ENCODE peak calls at places on chromosomes 4 and X, in four cellular contexts. Y is caudate nucleus, B is psoas muscle, H is heart left ventricle. T is an unnamed sample.

GRCh38 chr4:85222561-85222960 is 252.4 kb upstream of the ARHGAP24 start:
- DNase-seq in Y (no peak), B (no peak), H (no peak), T (no peak)

GRCh38 chr4:107794001-107794400 is 30.7 kb upstream of the SGMS2 start:
- DNase-seq in Y (no peak), B (no peak), H (no peak), T (no peak)

GRCh38 chrX:67585401-67585800 is 41.6 kb downstream of the AR start:
- DNase-seq in Y (no peak), B (no peak), H (no peak), T (no peak)

GRCh38 chrX:85244411-85245210 is 820 bp downstream of the ZNF711 start:
- DNase-seq in Y (peak), B (no peak), H (no peak), T (no peak)

GRCh38 chrX:151082077-151082948 is 94.1 kb upstream of the GPR50 start:
- DNase-seq in Y (peak), B (peak), H (peak), T (peak)

GRCh38 chr4:182862921-182863320 is 54.3 kb downstream of the DCTD start:
- DNase-seq in Y (no peak), B (no peak), H (no peak), T (no peak)

GRCh38 chrX:155056877-155057792 is 13.8 kb downstream of the CMC4 start:
- DNase-seq in Y (peak), B (peak), H (peak), T (peak)

GRCh38 chrX:132612990-132613564 is 124.2 kb upstream of the MBNL3 start:
- DNase-seq in Y (peak), B (peak), H (peak), T (no peak)

GRCh38 chr4:26076896-26077295 is 162.9 kb downstream of the SMIM20 start:
- DNase-seq in Y (no peak), B (no peak), H (no peak), T (no peak)

GRCh38 chrX:31871989-31872388 is 800.1 kb upstream of the FTHL17 start:
- DNase-seq in Y (no peak), B (no peak), H (no peak), T (no peak)

GRCh38 chr4:31236635-31237173 is 516.5 kb downstream of the PCDH7 start:
- DNase-seq in Y (no peak), B (no peak), H (no peak), T (no peak)

GRCh38 chrX:132119821-132120220 is 8.0 kb downstream of the FRMD7 start:
- DNase-seq in Y (no peak), B (no peak), H (no peak), T (peak)

GRCh38 chr4:27217261-27217769 is 356.7 kb downstream of the STIM2 start:
- DNase-seq in Y (peak), B (no peak), H (no peak), T (no peak)

GRCh38 chr4:3747582-3747906 is 18.6 kb upstream of the ADRA2C start:
- DNase-seq in Y (no peak), B (no peak), H (no peak), T (no peak)

GRCh38 chr4:108029731-108030130 is 40.0 kb downstream of the HADH start:
- DNase-seq in Y (no peak), B (no peak), H (no peak), T (no peak)

GRCh38 chrX:134692990-134693389 is 34.7 kb upstream of the PLAC1 start:
- DNase-seq in Y (no peak), B (no peak), H (no peak), T (no peak)

GRCh38 chrX:2342281-2342688 is 158.5 kb downstream of the DHRSX start:
- DNase-seq in Y (no peak), B (peak), H (peak), T (no peak)

GRCh38 chrX:79082886-79083285 is 61.6 kb upstream of the GPR174 start:
- DNase-seq in Y (no peak), B (no peak), H (no peak), T (no peak)

GRCh38 chr4:8341691-8342090 is 72.1 kb downstream of the HTRA3 start:
- DNase-seq in Y (peak), B (peak), H (peak), T (peak)

GRCh38 chr4:57426779-57427395 is 316.7 kb upstream of the IGFBP7 start:
- DNase-seq in Y (peak), B (no peak), H (peak), T (no peak)

GRCh38 chr4:23368081-23368697 is 521.7 kb downstream of the PPARGC1A start:
- DNase-seq in Y (no peak), B (no peak), H (peak), T (no peak)

GRCh38 chr4:6688879-6689505 is 4.7 kb upstream of the S100P start:
- DNase-seq in Y (no peak), B (no peak), H (no peak), T (no peak)

GRCh38 chr4:146134761-146135160 is 40.8 kb upstream of the LSM6 start:
- DNase-seq in Y (no peak), B (no peak), H (no peak), T (no peak)

GRCh38 chr4:152935661-152936445 is at the start of gene FHDC1:
- DNase-seq in Y (peak), B (no peak), H (no peak), T (no peak)

GRCh38 chrX:109345866-109346265 is 136.0 kb downstream of the GUCY2F start:
- DNase-seq in Y (no peak), B (no peak), H (no peak), T (no peak)

GRCh38 chrX:38233891-38234807 is 13.5 kb upstream of the SRPX start:
- DNase-seq in Y (no peak), B (no peak), H (no peak), T (peak)

GRCh38 chr4:151459380-151459779 is 50.4 kb downstream of the FHIP1A start:
- DNase-seq in Y (no peak), B (no peak), H (no peak), T (no peak)

GRCh38 chr4:70979445-70980008 is 13.9 kb upstream of the DCK start:
- DNase-seq in Y (no peak), B (no peak), H (no peak), T (no peak)

GRCh38 chrX:94662665-94663064 is 988.7 kb downstream of the FAM133A start:
- DNase-seq in Y (no peak), B (no peak), H (no peak), T (no peak)

GRCh38 chr4:8052160-8052691 is 106.4 kb downstream of the ABLIM2 start:
- DNase-seq in Y (no peak), B (peak), H (no peak), T (no peak)

GRCh38 chrX:131802836-131803626 is 220.1 kb upstream of the STK26 start:
- DNase-seq in Y (peak), B (peak), H (peak), T (peak)

GRCh38 chr4:93157984-93158383 is 670.6 kb upstream of the ATOH1 start:
- DNase-seq in Y (no peak), B (no peak), H (no peak), T (no peak)

GRCh38 chr4:80079255-80079923 is 6.4 kb upstream of the ANTXR2 start:
- DNase-seq in Y (no peak), B (no peak), H (no peak), T (no peak)

GRCh38 chr4:151437505-151437904 is 28.5 kb downstream of the FHIP1A start:
- DNase-seq in Y (no peak), B (no peak), H (no peak), T (no peak)

GRCh38 chr4:151227731-151228130 is 49.2 kb upstream of the PRSS48 start:
- DNase-seq in Y (peak), B (peak), H (peak), T (peak)

GRCh38 chr4:13888112-13888511 is 260.6 kb upstream of the BOD1L1 start:
- DNase-seq in Y (no peak), B (no peak), H (no peak), T (no peak)

GRCh38 chr4:158722291-158722916 is 792 bp downstream of the PPID start:
- DNase-seq in Y (peak), B (no peak), H (no peak), T (no peak)

GRCh38 chrX:270848-271367 is 10.3 kb upstream of the PLCXD1 start:
- DNase-seq in Y (no peak), B (peak), H (no peak), T (no peak)
- H3K27ac ChIP-seq in Y (no peak), B (no peak), H (no peak), T (no peak)

GRCh38 chrX:119041175-119041574 is 31.6 kb upstream of the CT47C1 start:
- DNase-seq in Y (peak), B (no peak), H (peak), T (peak)

GRCh38 chrX:119042040-119042439 is 30.8 kb upstream of the CT47C1 start:
- DNase-seq in Y (no peak), B (no peak), H (no peak), T (no peak)

GRCh38 chrX:119036369-119037029 is 36.3 kb upstream of the CT47C1 start:
- DNase-seq in Y (no peak), B (no peak), H (no peak), T (no peak)

GRCh38 chrX:119042996-119043395 is 29.8 kb upstream of the CT47C1 start:
- DNase-seq in Y (no peak), B (no peak), H (no peak), T (no peak)

DNA sequence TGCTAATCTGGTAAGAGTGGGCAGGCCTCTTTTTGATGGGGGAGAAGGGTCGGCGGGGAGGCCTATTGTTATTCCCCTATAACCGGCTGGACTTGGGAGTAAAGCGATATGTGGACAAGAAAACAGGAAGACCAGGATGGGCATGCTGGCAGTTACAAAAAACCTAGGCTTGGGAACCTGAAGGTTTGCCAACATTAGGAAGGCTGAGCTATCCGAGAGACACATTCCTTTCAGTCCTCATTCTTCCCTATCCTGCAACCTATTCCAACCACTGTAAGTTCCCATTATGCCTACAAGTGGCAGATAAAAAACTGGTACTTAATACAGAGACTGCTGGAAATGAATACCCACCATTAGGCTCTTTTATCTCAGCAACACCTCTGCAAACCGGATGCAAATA is 32.4 kb upstream of the CT47C1 start:
- DNase-seq in Y (no peak), B (no peak), H (no peak), T (no peak)
- H3K27ac ChIP-seq in Y (no peak), B (no peak), H (peak), T (peak)

GRCh38 chr4:119240568-119240967 is 28.1 kb downstream of the USP53 start:
- DNase-seq in Y (no peak), B (no peak), H (no peak), T (no peak)
- H3K27ac ChIP-seq in Y (no peak), B (peak), H (no peak), T (no peak)

DNA sequence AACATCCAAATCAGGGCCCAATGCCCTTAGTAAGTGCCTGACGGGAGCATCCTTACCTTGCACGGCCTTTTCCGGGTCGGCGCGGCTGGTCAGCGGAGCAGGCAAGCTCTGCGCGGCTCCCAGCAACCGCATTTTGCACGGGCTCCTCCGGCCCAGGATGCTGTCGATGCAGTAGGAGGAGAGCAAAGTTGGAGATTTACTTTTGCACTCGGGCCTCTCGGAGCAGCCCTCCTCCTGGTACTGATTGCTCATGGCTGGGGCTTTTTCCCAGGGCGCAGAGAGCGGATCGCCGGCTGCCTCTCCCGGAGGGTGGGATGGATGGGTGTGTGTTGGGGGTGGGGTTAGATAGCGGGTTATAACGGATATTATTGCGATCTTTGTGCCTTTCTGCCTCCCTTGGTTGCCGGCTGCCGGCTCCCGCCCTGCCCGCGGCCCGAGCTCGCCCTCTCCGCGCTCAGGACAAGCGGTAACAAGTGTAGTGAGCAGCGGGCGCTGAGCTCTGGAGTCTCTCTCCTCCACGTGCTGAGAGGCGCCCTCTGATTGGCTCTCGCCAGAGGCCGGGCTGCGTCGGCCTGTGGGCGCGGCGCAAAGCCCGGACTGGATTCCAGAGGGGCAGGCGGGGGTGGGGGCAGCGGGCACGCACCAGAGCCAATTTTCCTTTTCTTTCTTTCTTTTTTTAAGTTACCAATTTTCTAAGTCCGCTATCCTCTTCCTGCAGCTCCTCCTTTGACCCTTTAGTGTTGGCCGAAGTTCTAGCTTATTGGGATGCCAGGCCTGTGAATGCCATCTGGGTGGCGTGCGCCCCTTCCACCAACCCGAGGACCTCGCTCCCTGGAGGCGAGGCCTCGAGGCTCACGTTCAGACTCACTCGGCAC is at the start of gene ARX:
- DNase-seq in Y (peak), B (peak), H (peak), T (no peak)
- H3K27ac ChIP-seq in Y (no peak), B (peak), H (no peak), T (no peak)

GRCh38 chr4:169175035-169175434 is 95.7 kb downstream of the SH3RF1 start:
- DNase-seq in Y (no peak), B (no peak), H (no peak), T (no peak)
- H3K27ac ChIP-seq in Y (no peak), B (no peak), H (no peak), T (no peak)

DNA sequence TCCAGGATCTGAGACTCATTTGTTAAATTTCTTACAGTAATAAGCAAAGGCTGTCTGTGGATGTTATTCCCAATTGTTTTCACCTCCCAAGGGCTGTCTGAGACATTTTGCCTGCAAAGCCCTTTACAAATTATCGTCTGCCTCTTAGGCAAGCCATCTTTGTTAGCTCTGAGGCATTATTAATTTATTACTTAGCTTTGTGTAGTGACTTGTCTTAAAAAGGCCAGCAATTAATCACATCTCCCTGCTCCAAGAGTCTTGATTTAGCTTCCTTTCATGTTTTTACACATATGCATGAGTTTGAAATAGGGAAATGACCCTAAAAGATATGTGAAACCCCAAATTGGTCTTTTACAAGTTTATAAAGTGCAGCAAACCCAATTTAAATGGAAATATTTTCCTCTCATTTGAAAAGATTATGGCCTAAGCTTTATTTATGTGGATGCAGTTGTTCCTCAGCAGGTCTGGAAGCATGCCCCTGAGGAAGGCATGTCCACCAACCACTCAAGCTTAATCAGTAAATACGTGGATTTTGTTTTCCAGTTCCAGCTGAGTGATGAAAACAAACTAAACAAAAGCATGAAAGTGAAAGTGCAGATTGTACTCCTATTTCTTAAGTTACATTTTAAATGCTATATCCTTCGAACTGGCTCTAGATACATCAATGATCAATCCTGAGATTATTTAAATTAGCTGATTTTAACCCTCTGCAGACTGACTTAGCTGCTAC is 173.6 kb upstream of the LNX1 start:
- DNase-seq in Y (no peak), B (no peak), H (no peak), T (no peak)
- H3K27ac ChIP-seq in Y (no peak), B (no peak), H (no peak), T (peak)

DNA sequence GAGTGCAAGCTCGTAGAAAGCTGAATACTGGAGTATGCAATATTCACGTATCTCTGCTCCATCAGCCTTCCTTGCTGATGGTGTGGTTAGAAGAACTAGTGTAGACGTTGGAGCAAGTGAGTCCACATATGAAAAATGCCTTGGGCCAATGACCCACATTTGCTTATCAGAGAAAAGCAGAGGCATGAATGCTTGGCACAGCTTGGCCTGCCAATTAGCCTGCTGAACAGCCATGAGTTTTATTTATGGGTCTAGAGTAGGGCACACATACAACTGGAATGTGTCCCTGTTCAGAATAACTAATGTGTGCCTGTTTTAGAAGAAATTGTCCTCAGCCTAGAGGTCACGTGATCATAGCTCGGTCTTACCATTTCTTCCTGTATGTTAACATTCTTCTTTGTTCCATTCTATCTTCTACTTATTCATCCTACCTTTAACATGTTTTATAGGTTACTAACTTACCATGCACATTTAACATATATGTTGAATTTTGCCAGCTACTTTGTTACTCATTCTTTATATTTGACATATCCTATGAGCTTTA is 432.7 kb upstream of the AADAT start:
- DNase-seq in Y (no peak), B (no peak), H (peak), T (no peak)
- H3K27ac ChIP-seq in Y (no peak), B (no peak), H (no peak), T (no peak)

DNA sequence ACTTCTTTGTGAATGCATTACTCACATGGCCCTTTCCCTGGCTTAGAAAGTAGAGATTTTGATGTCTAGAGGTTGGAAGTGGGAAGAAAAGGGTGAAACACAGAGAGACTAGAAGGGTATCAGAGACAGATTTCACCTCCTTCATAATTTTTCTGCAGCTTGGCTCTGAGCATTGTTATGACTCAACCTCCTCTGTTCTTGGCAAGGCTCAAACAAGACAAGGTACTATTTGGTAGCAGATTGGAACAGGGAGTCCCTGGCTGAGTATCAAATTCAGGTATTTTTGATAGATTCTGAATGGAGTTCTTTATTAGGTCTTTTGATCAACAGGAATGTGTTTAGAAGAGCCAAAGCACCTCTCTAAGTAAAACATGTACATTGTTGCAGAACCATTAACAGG is 146.3 kb upstream of the CHRDL1 start:
- DNase-seq in Y (no peak), B (no peak), H (no peak), T (no peak)
- H3K27ac ChIP-seq in Y (no peak), B (no peak), H (no peak), T (no peak)

T was measured in uterus.